ENCODE peak calls at places on chromosomes 3 and 15, in nine cellular contexts. E is HepG2, W is HCT116, M is A549, C is K562, U is GM23338, Q is HL-60, D is SK-N-SH, Y is GM12878. X is an unnamed sample.

GRCh38 chr15:85361306-85361705 is 19.1 kb upstream of the AKAP13 start:
- DNase-seq in Y (peak; percentile 66), D (no peak), E (no peak), M (no peak), Q (no peak), C (no peak), W (no peak), U (no peak), X (no peak)

GRCh38 chr3:19065027-19065426 is 83.3 kb upstream of the KCNH8 start:
- DNase-seq in Y (no peak), C (no peak), W (no peak), E (peak; percentile 10), Q (no peak), M (no peak), D (peak; percentile 31), U (peak; percentile 59), X (no peak)

GRCh38 chr15:64163662-64164362 is 990 bp upstream of the PPIB start:
- DNase-seq in D (no peak), M (no peak), W (no peak), Q (peak; percentile 75), U (peak; percentile 33), C (no peak), E (peak; percentile 62), Y (no peak), X (no peak)

GRCh38 chr3:52880047-52880446 is 17.3 kb downstream of the STIMATE start:
- DNase-seq in C (no peak), W (no peak), Y (no peak), U (peak; percentile 45), Q (no peak), M (no peak), E (no peak), D (no peak), X (no peak)

GRCh38 chr15:72098076-72098475 is 19.9 kb downstream of the MYO9A start:
- DNase-seq in M (no peak), Y (no peak), W (no peak), D (no peak), Q (no peak), C (no peak), E (no peak), U (no peak), X (no peak)

GRCh38 chr3:127287840-127288239 is at the start of gene PRR20G:
- DNase-seq in M (no peak), Y (no peak), U (peak; percentile 53), D (no peak), Q (no peak), C (peak; percentile 15), W (no peak), E (no peak), X (no peak)

GRCh38 chr15:63135804-63136203 is 14.1 kb downstream of the LACTB start:
- DNase-seq in D (no peak), E (no peak), U (no peak), Y (no peak), Q (no peak), M (no peak), W (no peak), C (no peak), X (peak; percentile 86)

GRCh38 chr3:194871143-194871863 is 185.6 kb downstream of the FAM43A start:
- DNase-seq in W (peak; percentile 60), E (no peak), Q (no peak), C (no peak), D (peak; percentile 82), Y (no peak), M (peak; percentile 61), U (peak; percentile 10), X (no peak)

GRCh38 chr3:69129531-69129930 is 7.1 kb upstream of the LMOD3 start:
- DNase-seq in D (no peak), E (no peak), C (no peak), M (no peak), Y (no peak), W (no peak), Q (no peak), U (no peak), X (no peak)

DNA sequence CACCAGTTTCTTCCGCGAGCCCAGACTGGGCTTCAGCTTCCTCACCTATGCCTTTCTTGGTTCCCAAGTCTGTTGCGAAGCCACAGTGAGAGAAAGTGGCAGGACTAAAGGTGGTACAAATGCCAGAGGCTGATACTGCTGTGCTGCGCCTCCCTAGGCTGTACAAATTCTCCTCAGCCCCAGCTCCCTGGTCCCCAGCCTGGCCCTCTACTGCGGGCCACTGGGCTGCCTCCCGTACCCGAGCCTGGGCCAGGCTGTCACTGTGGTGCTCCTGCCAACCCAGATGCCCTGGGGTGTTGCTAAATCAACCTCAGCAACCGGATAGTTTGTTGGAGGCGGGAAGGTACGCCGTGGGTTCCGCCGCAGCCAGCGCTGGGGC is 352 bp upstream of the TEX264 start:
- DNase-seq in W (no peak), M (no peak), U (no peak), D (no peak), E (no peak), Q (peak; percentile 91), Y (no peak), C (no peak), X (no peak)
- H3K4me3 ChIP-seq in W (peak overlapping the region; percentile 85), M (peak overlapping the region; percentile 58), U (peak overlapping the region; percentile 85), D (peak overlapping the region; percentile 96), E (peak overlapping the region; percentile 99), Q (peak overlapping the region; percentile 74), Y (peak overlapping the region; percentile 68), C (peak overlapping the region; percentile 83), X (peak overlapping the region; percentile 86)

GRCh38 chr15:31197497-31198414 is 96.2 kb upstream of the TRPM1 start:
- DNase-seq in U (peak; percentile 80), C (peak; percentile 55), E (peak; percentile 33), Q (no peak), D (peak; percentile 60), W (no peak), M (no peak), Y (peak; percentile 47), X (no peak)
- TF ChIP-seq REST in U (no peak), C (no peak), E (no peak), Q (no peak), D (no peak), W (no peak), M (no peak), Y (no peak), X (no peak)

GRCh38 chr15:66749841-66750575 is 48.0 kb downstream of the SMAD6 start:
- DNase-seq in Y (no peak), Q (no peak), E (peak; percentile 57), U (peak; percentile 27), C (no peak), W (no peak), D (no peak), M (no peak), X (no peak)

GRCh38 chr15:66748320-66748779 is 46.3 kb downstream of the SMAD6 start:
- DNase-seq in U (peak; percentile 67), Q (no peak), D (no peak), Y (no peak), W (no peak), E (no peak), C (no peak), M (no peak), X (no peak)

GRCh38 chr15:66752078-66752477 is 50.0 kb downstream of the SMAD6 start:
- DNase-seq in Q (no peak), Y (no peak), D (no peak), U (no peak), E (no peak), W (no peak), M (no peak), C (no peak), X (no peak)

GRCh38 chr15:66751579-66751978 is 49.5 kb downstream of the SMAD6 start:
- DNase-seq in E (peak; percentile 60), W (peak; percentile 72), C (no peak), M (no peak), D (no peak), Y (no peak), Q (peak; percentile 26), U (no peak), X (no peak)

DNA sequence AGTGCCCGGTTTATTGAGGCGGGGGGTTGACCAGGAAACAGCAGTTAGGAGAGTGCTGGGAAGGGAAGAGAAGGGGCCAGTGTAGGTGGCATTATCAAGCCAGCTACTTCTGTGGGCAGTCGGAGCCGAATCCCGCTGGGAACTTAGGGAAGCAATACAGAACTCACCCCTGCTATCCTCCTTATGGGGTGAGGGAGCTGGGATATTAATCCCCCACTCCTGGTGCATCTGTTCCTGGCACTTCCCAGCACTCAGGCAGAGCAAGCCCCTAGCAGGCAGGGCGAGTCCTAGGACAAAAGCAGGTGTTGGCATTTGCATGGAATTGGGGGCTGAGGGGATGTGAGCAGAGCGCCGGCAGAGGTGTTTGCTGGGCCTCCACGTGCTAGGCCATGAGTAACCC is 48.6 kb downstream of the SMAD6 start:
- DNase-seq in Y (no peak), E (no peak), W (no peak), U (no peak), M (no peak), D (no peak), Q (no peak), C (no peak), X (no peak)
- H3K4me3 ChIP-seq in Y (no peak overlapping the region), E (no peak overlapping the region), W (no peak overlapping the region), U (no peak overlapping the region), M (no peak overlapping the region), D (no peak overlapping the region), Q (no peak overlapping the region), C (no peak overlapping the region), X (no peak overlapping the region)

DNA sequence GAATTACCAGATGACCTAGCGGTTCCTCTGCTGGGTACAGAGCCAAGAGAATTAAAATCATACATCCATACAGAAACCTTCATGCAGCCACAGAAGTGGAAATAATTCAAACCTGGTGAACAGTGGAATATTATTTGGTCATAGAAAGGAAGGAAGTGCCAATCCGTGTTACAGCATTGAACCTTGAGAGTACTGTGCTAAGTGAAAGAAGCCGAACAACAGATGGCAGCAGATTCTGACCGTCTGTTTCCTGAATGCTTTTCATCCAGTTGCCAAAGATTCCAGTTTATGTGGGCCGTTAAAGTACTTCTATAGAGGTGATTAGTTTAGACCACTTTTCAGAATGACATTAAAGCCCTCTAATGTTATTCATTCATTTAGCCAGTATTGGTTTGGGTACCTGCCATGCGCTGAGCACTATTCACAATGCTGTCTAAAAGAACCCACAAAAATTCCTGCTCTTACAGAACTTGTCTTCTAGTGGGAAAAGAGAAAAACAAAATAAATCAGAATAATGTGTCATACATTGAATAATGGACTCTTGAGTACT is 45.8 kb upstream of the SENP5 start:
- DNase-seq in Q (no peak), E (no peak), C (no peak), U (no peak), D (no peak), M (no peak), Y (no peak), W (no peak), X (no peak)
- TF ChIP-seq REST in Q (no peak), E (no peak), C (no peak), U (no peak), D (no peak), M (no peak), Y (no peak), W (no peak), X (no peak)